ENCODE peak calls at places on chromosome 11, in nine cellular contexts. L, Q, Z, T, D, S, R, H and P are unnamed samples.

GRCh38 chr11:36295926-36296325 is at the start of gene PRR5L:
- DNase-seq in L (peak; percentile 28), Q (no peak), Z (no peak), T (no peak), D (no peak), S (no peak), R (no peak), H (no peak), P (no peak)

GRCh38 chr11:73521621-73522020 is 76.3 kb downstream of the FAM168A start:
- DNase-seq in L (no peak), Q (peak; percentile 61), Z (peak; percentile 95), T (no peak), D (no peak), S (no peak), R (no peak), H (peak; percentile 50), P (no peak)

GRCh38 chr11:70491696-70492472 is 93.6 kb downstream of the CTTN start:
- DNase-seq in L (no peak), Q (no peak), Z (no peak), T (peak; percentile 44), D (no peak), S (no peak), R (no peak), H (no peak), P (no peak)

GRCh38 chr11:79422866-79423265 is 18.0 kb downstream of the TENM4 start:
- DNase-seq in L (no peak), Q (no peak), Z (no peak), T (no peak), D (no peak), S (no peak), R (no peak), H (no peak), P (no peak)

GRCh38 chr11:110432713-110433392 is 3.1 kb downstream of the FDX1 start:
- DNase-seq in L (peak; percentile 2), Q (peak; percentile 30), Z (peak; percentile 80), T (no peak), D (no peak), S (no peak), R (no peak), H (no peak), P (no peak)

GRCh38 chr11:67117667-67118058 is 1.4 kb upstream of the KDM2A start:
- DNase-seq in L (peak; percentile 62), Q (no peak), Z (peak; percentile 22), T (peak; percentile 68), D (peak; percentile 15), S (peak; percentile 12), R (peak; percentile 30), H (no peak), P (peak; percentile 57)

GRCh38 chr11:113992459-113993105 is 17.7 kb downstream of the HTR3A start:
- DNase-seq in L (peak; percentile 80), Q (no peak), Z (peak; percentile 68), T (no peak), D (no peak), S (no peak), R (no peak), H (no peak), P (no peak)

GRCh38 chr11:62104816-62105610 is 18.8 kb upstream of the INCENP start:
- DNase-seq in L (no peak), Q (peak; percentile 42), Z (no peak), T (no peak), D (peak; percentile 25), S (peak; percentile 66), R (no peak), H (peak; percentile 27), P (no peak)

GRCh38 chr11:99634581-99634980 is 613.8 kb downstream of the CNTN5 start:
- DNase-seq in L (no peak), Q (no peak), Z (no peak), T (no peak), D (no peak), S (no peak), R (no peak), H (no peak), P (no peak)

GRCh38 chr11:111632798-111633197 is 30.5 kb downstream of the SIK2 start:
- DNase-seq in L (no peak), Q (no peak), Z (peak; percentile 87), T (no peak), D (no peak), S (no peak), R (no peak), H (no peak), P (no peak)

GRCh38 chr11:25159341-25159740 is 662.5 kb downstream of the LUZP2 start:
- DNase-seq in L (no peak), Q (peak; percentile 79), Z (no peak), T (no peak), D (no peak), S (no peak), R (no peak), H (peak; percentile 74), P (no peak)

GRCh38 chr11:75639752-75640151 is 29.1 kb downstream of the MAP6 start:
- DNase-seq in L (peak; percentile 47), Q (peak; percentile 70), Z (peak; percentile 78), T (peak; percentile 86), D (peak; percentile 68), S (peak; percentile 86), R (peak; percentile 50), H (peak; percentile 59), P (peak; percentile 66)

DNA sequence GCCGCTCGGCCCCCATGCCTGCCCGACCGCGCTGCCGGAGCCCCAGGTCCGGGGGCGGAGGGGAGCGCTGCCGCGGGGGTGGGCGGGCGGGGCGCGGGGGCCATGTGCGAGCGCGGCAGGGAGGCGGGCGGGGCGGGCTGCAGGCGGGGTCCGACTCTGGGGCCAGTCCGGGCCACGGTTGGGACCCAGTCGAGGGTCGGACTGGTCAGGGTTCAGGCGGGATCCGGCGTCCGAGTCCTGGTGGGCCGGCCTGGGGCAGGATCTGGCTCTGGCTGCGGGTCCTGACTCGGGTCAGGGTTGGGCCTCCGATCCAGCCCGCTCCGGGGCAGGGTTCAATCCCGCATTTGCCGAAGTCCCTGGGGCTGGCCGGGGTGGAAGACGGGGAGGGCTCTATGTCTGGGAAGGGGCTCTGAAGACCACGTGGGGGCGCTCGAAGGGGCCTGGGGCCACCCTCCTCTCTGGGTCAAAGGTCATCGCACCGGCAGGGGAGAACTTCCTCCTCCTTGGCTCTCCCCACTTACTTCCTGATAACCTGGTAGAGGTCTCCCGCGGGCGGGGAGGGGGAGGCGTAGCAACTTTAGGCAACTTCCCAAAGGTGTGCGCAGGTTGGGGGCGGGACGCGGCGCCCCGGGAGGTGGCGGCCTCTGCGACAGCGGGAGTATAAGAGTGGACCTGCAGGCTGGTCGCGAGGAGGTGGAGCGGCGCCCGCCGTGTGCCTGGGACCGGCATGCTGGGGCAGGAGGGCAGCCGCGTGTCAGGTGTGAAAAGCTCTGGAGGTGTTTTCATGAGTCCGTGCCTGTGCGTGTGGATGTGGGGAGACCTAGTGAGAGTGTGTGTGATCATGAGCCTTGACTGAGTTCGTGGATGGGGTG is 603 bp downstream of the ESRRA start:
- DNase-seq in L (peak; percentile 82), Q (peak; percentile 20), Z (peak; percentile 79), T (peak; percentile 85), D (peak; percentile 83), S (peak; percentile 57), R (peak; percentile 89), H (no peak), P (peak; percentile 94)
- TF ChIP-seq CTCF in L (peak; percentile 73), Q (peak; percentile 13), Z (peak; percentile 61), T (no peak), D (peak; percentile 26), S (no peak), R (no peak), H (peak; percentile 5), P (no peak)

GRCh38 chr11:83649468-83649915 is 363.3 kb upstream of the CCDC90B start:
- DNase-seq in L (no peak), Q (no peak), Z (peak; percentile 62), T (no peak), D (no peak), S (no peak), R (no peak), H (no peak), P (no peak)

GRCh38 chr11:83643115-83643514 is 356.9 kb upstream of the CCDC90B start:
- DNase-seq in L (no peak), Q (no peak), Z (no peak), T (no peak), D (no peak), S (no peak), R (no peak), H (no peak), P (no peak)

GRCh38 chr11:83641511-83641910 is 355.3 kb upstream of the CCDC90B start:
- DNase-seq in L (peak; percentile 48), Q (peak; percentile 9), Z (peak; percentile 78), T (peak; percentile 77), D (no peak), S (peak; percentile 2), R (no peak), H (no peak), P (no peak)

GRCh38 chr11:83648610-83649467 is 362.7 kb upstream of the CCDC90B start:
- DNase-seq in L (peak; percentile 35), Q (no peak), Z (peak; percentile 57), T (no peak), D (no peak), S (no peak), R (no peak), H (no peak), P (no peak)

GRCh38 chr11:83645561-83645960 is 359.4 kb upstream of the CCDC90B start:
- DNase-seq in L (no peak), Q (no peak), Z (peak; percentile 40), T (no peak), D (no peak), S (no peak), R (no peak), H (no peak), P (no peak)
- H3K27ac ChIP-seq in L (no peak overlapping the region), Q (no peak overlapping the region), Z (peak overlapping the region; percentile 45), T (no peak overlapping the region), D (no peak overlapping the region), S (no peak overlapping the region), R (no peak overlapping the region), H (no peak overlapping the region), P (no peak overlapping the region)

GRCh38 chr11:65117206-65118096 is at the start of gene ZNHIT2:
- DNase-seq in L (peak; percentile 100), Q (peak; percentile 97), Z (peak; percentile 100), T (peak; percentile 100), D (peak; percentile 100), S (peak; percentile 99), R (peak; percentile 100), H (peak; percentile 92), P (peak; percentile 100)
- H3K36me3 ChIP-seq in L (peaks cover 4% of the 10 kb centered on the region), Q (peaks cover 15% of the 10 kb centered on the region), Z (peaks cover 41% of the 10 kb centered on the region), T (peaks cover 25% of the 10 kb centered on the region), D (no peaks in the 10 kb centered on the region), S (no peaks in the 10 kb centered on the region), R (no peaks in the 10 kb centered on the region), H (peaks cover 15% of the 10 kb centered on the region), P (no peaks in the 10 kb centered on the region)

GRCh38 chr11:77471520-77472234 is 2.2 kb downstream of the PAK1 start:
- DNase-seq in L (peak; percentile 39), Q (no peak), Z (peak; percentile 40), T (no peak), D (peak; percentile 73), S (peak; percentile 23), R (peak; percentile 67), H (no peak), P (peak; percentile 63)

GRCh38 chr11:77473001-77473800 is 693 bp downstream of the PAK1 start:
- DNase-seq in L (peak; percentile 75), Q (peak; percentile 40), Z (peak; percentile 60), T (peak; percentile 72), D (peak; percentile 66), S (peak; percentile 46), R (peak; percentile 65), H (no peak), P (peak; percentile 81)

GRCh38 chr11:77475206-77475605 is 1.3 kb upstream of the PAK1 start:
- DNase-seq in L (no peak), Q (no peak), Z (no peak), T (no peak), D (no peak), S (no peak), R (no peak), H (no peak), P (no peak)

GRCh38 chr11:77474509-77475070 is 696 bp upstream of the PAK1 start:
- DNase-seq in L (no peak), Q (no peak), Z (no peak), T (no peak), D (peak; percentile 16), S (no peak), R (no peak), H (no peak), P (no peak)

GRCh38 chr11:77473801-77474508 is at the start of gene PAK1:
- DNase-seq in L (peak; percentile 98), Q (peak; percentile 85), Z (peak; percentile 89), T (peak; percentile 93), D (peak; percentile 97), S (peak; percentile 89), R (peak; percentile 96), H (peak; percentile 82), P (peak; percentile 93)
- TF ChIP-seq CTCF in L (peak; percentile 15), Q (peak; percentile 21), Z (peak; percentile 35), T (no peak), D (peak; percentile 25), S (peak; percentile 8), R (no peak), H (no peak), P (no peak)